ENCODE peak calls at places on chromosomes 4 and X, in six cellular contexts. One of them, this sample, is unnamed.

GRCh38 chr4:104424368-104424921 is 70.2 kb downstream of the CXXC4 start:
- DNase-seq in lower leg skin: no peak
- DNase-seq in neural crest cell: no peak
- DNase-seq in colonic mucosa: no peak
- DNase-seq in MM.1S: no peak
- DNase-seq in ovary: no peak
- DNase-seq in this sample: no peak

GRCh38 chr4:145285928-145286327 is 105.5 kb upstream of the OTUD4 start:
- DNase-seq in lower leg skin: no peak
- DNase-seq in neural crest cell: no peak
- DNase-seq in colonic mucosa: no peak
- DNase-seq in MM.1S: no peak
- DNase-seq in ovary: no peak
- DNase-seq in this sample: no peak

GRCh38 chr4:118034061-118034785 is at the start of gene NDST3:
- DNase-seq in lower leg skin: no peak
- DNase-seq in ovary: peak
- DNase-seq in neural crest cell: peak
- DNase-seq in colonic mucosa: peak
- DNase-seq in MM.1S: peak
- DNase-seq in this sample: peak

GRCh38 chrX:121851033-121851432 is 803.6 kb downstream of the GLUD2 start:
- DNase-seq in ovary: no peak
- DNase-seq in lower leg skin: no peak
- DNase-seq in neural crest cell: no peak
- DNase-seq in colonic mucosa: no peak
- DNase-seq in MM.1S: no peak
- DNase-seq in this sample: no peak

GRCh38 chr4:141020801-141021261 is 112.4 kb downstream of the RNF150 start:
- DNase-seq in neural crest cell: no peak
- DNase-seq in lower leg skin: no peak
- DNase-seq in ovary: no peak
- DNase-seq in MM.1S: no peak
- DNase-seq in colonic mucosa: no peak
- DNase-seq in this sample: no peak

GRCh38 chrX:2652106-2652505 is 39.0 kb upstream of the CD99 start:
- DNase-seq in MM.1S: no peak
- DNase-seq in ovary: no peak
- DNase-seq in colonic mucosa: no peak
- DNase-seq in neural crest cell: no peak
- DNase-seq in lower leg skin: peak
- DNase-seq in this sample: no peak

GRCh38 chrX:123884809-123885408 is 25.1 kb downstream of the XIAP start:
- DNase-seq in neural crest cell: peak
- DNase-seq in colonic mucosa: peak
- DNase-seq in lower leg skin: no peak
- DNase-seq in ovary: no peak
- DNase-seq in MM.1S: peak
- DNase-seq in this sample: peak

GRCh38 chr4:65383589-65384305 is 286.5 kb downstream of the EPHA5 start:
- DNase-seq in colonic mucosa: no peak
- DNase-seq in neural crest cell: no peak
- DNase-seq in MM.1S: no peak
- DNase-seq in lower leg skin: no peak
- DNase-seq in ovary: no peak
- DNase-seq in this sample: no peak

GRCh38 chr4:7037425-7037824 is 5.7 kb upstream of the TADA2B start:
- DNase-seq in lower leg skin: no peak
- DNase-seq in ovary: no peak
- DNase-seq in colonic mucosa: no peak
- DNase-seq in neural crest cell: no peak
- DNase-seq in MM.1S: no peak
- DNase-seq in this sample: no peak

GRCh38 chr4:174152717-174153466 is 130.6 kb downstream of the FBXO8 start:
- DNase-seq in colonic mucosa: no peak
- DNase-seq in ovary: no peak
- DNase-seq in MM.1S: no peak
- DNase-seq in neural crest cell: no peak
- DNase-seq in lower leg skin: no peak
- DNase-seq in this sample: no peak

GRCh38 chr4:174650711-174651355 is 128.5 kb upstream of the HPGD start:
- DNase-seq in ovary: no peak
- DNase-seq in MM.1S: no peak
- DNase-seq in lower leg skin: no peak
- DNase-seq in colonic mucosa: no peak
- DNase-seq in neural crest cell: no peak
- DNase-seq in this sample: no peak

GRCh38 chr4:189143255-189143654 is 797.4 kb upstream of the FRG1 start:
- DNase-seq in ovary: no peak
- DNase-seq in lower leg skin: no peak
- DNase-seq in neural crest cell: no peak
- DNase-seq in MM.1S: no peak
- DNase-seq in colonic mucosa: no peak
- DNase-seq in this sample: no peak

GRCh38 chr4:134132086-134132783 is 69.4 kb downstream of the PABPC4L start:
- DNase-seq in ovary: no peak
- DNase-seq in neural crest cell: no peak
- DNase-seq in lower leg skin: no peak
- DNase-seq in colonic mucosa: no peak
- DNase-seq in MM.1S: no peak
- DNase-seq in this sample: no peak

GRCh38 chr4:95637047-95637600 is 88.4 kb upstream of the UNC5C start:
- DNase-seq in ovary: no peak
- DNase-seq in neural crest cell: peak
- DNase-seq in lower leg skin: no peak
- DNase-seq in colonic mucosa: no peak
- DNase-seq in MM.1S: no peak
- DNase-seq in this sample: no peak

GRCh38 chrX:153587342-153587741 is 11.6 kb downstream of the CCNQ start:
- DNase-seq in MM.1S: no peak
- DNase-seq in ovary: no peak
- DNase-seq in lower leg skin: no peak
- DNase-seq in neural crest cell: no peak
- DNase-seq in colonic mucosa: no peak
- DNase-seq in this sample: no peak

GRCh38 chr4:36213956-36214355 is 30.4 kb downstream of the ARAP2 start:
- DNase-seq in lower leg skin: no peak
- DNase-seq in neural crest cell: no peak
- DNase-seq in MM.1S: no peak
- DNase-seq in colonic mucosa: no peak
- DNase-seq in ovary: no peak
- DNase-seq in this sample: no peak

GRCh38 chr4:151690164-151690856 is 70.5 kb downstream of the GATB start:
- DNase-seq in ovary: no peak
- DNase-seq in lower leg skin: no peak
- DNase-seq in colonic mucosa: no peak
- DNase-seq in MM.1S: no peak
- DNase-seq in neural crest cell: no peak
- DNase-seq in this sample: no peak

GRCh38 chr4:100754741-100755140 is 236.9 kb upstream of the EMCN start:
- DNase-seq in colonic mucosa: no peak
- DNase-seq in neural crest cell: no peak
- DNase-seq in ovary: no peak
- DNase-seq in MM.1S: no peak
- DNase-seq in lower leg skin: no peak
- DNase-seq in this sample: no peak

GRCh38 chr4:1613099-1613495 is 71.0 kb downstream of the FAM53A start:
- DNase-seq in lower leg skin: no peak
- DNase-seq in colonic mucosa: no peak
- DNase-seq in MM.1S: no peak
- DNase-seq in ovary: no peak
- DNase-seq in neural crest cell: no peak
- DNase-seq in this sample: no peak

GRCh38 chr4:56755901-56756300 is 65.6 kb downstream of the SPINK2 start:
- DNase-seq in neural crest cell: no peak
- DNase-seq in MM.1S: no peak
- DNase-seq in lower leg skin: no peak
- DNase-seq in ovary: no peak
- DNase-seq in colonic mucosa: no peak
- DNase-seq in this sample: no peak

GRCh38 chr4:48129307-48130014 is 4.6 kb downstream of the TXK start:
- DNase-seq in neural crest cell: no peak
- DNase-seq in colonic mucosa: peak
- DNase-seq in MM.1S: no peak
- DNase-seq in ovary: peak
- DNase-seq in lower leg skin: no peak
- DNase-seq in this sample: no peak

GRCh38 chrX:97845451-97845850 is 961.7 kb downstream of the RPA4 start:
- DNase-seq in MM.1S: no peak
- DNase-seq in lower leg skin: no peak
- DNase-seq in neural crest cell: no peak
- DNase-seq in colonic mucosa: no peak
- DNase-seq in ovary: no peak
- DNase-seq in this sample: no peak

GRCh38 chr4:5399790-5400421 is 308.5 kb downstream of the EVC2 start:
- DNase-seq in MM.1S: peak
- DNase-seq in colonic mucosa: no peak
- DNase-seq in ovary: no peak
- DNase-seq in neural crest cell: peak
- DNase-seq in lower leg skin: no peak
- DNase-seq in this sample: no peak

GRCh38 chrX:11768039-11768438 is 10.0 kb downstream of the MSL3 start:
- DNase-seq in MM.1S: no peak
- DNase-seq in neural crest cell: no peak
- DNase-seq in colonic mucosa: no peak
- DNase-seq in ovary: no peak
- DNase-seq in lower leg skin: no peak
- DNase-seq in this sample: no peak

GRCh38 chrX:148298737-148299136 is 201.7 kb upstream of the AFF2 start:
- DNase-seq in ovary: no peak
- DNase-seq in MM.1S: no peak
- DNase-seq in colonic mucosa: no peak
- DNase-seq in neural crest cell: no peak
- DNase-seq in lower leg skin: no peak
- DNase-seq in this sample: no peak

GRCh38 chr4:4825431-4825830 is 34.0 kb upstream of the MSX1 start:
- DNase-seq in colonic mucosa: no peak
- DNase-seq in neural crest cell: no peak
- DNase-seq in MM.1S: no peak
- DNase-seq in ovary: no peak
- DNase-seq in lower leg skin: peak
- DNase-seq in this sample: no peak

GRCh38 chr4:40918330-40918729 is 168.6 kb downstream of the NSUN7 start:
- DNase-seq in ovary: no peak
- DNase-seq in MM.1S: no peak
- DNase-seq in colonic mucosa: peak
- DNase-seq in neural crest cell: no peak
- DNase-seq in lower leg skin: peak
- DNase-seq in this sample: no peak

GRCh38 chr4:107500551-107500950 is 219.5 kb downstream of the PAPSS1 start:
- DNase-seq in neural crest cell: no peak
- DNase-seq in MM.1S: no peak
- DNase-seq in lower leg skin: no peak
- DNase-seq in ovary: no peak
- DNase-seq in colonic mucosa: no peak
- DNase-seq in this sample: no peak

GRCh38 chrX:122421434-122422121 is 762.5 kb upstream of the GRIA3 start:
- DNase-seq in MM.1S: no peak
- DNase-seq in neural crest cell: no peak
- DNase-seq in ovary: no peak
- DNase-seq in colonic mucosa: no peak
- DNase-seq in lower leg skin: no peak
- DNase-seq in this sample: no peak

GRCh38 chrX:36859231-36859630 is 148.9 kb upstream of the FAM47C start:
- DNase-seq in colonic mucosa: no peak
- DNase-seq in ovary: no peak
- DNase-seq in neural crest cell: no peak
- DNase-seq in lower leg skin: no peak
- DNase-seq in MM.1S: no peak
- DNase-seq in this sample: no peak

DNA sequence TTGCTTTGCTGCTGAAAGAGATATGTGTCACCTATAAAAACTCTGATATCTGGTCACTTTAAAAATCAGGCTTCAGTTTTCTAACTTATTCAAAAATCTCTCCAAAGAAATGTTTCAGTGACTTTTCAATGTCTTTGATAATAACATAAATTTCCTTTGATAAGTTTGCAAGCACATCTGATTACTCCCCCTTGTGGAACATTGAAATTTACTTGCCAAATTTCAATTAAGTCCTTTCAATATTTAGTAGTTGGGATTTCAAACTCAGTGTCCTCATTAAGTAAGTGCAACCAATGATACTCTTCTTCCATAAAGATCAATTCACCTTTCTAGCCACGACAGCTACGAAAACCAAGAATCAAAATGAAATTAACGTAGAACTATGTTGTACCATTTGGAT is 151.3 kb upstream of the FAM47C start:
- DNase-seq in MM.1S: no peak
- DNase-seq in lower leg skin: no peak
- DNase-seq in ovary: no peak
- DNase-seq in neural crest cell: no peak
- DNase-seq in colonic mucosa: no peak
- DNase-seq in this sample: no peak
- TF ChIP-seq CTCF in MM.1S: peak
- TF ChIP-seq CTCF in lower leg skin: no peak
- TF ChIP-seq CTCF in ovary: no peak
- TF ChIP-seq CTCF in neural crest cell: peak
- TF ChIP-seq CTCF in colonic mucosa: no peak
- TF ChIP-seq CTCF in this sample: no peak

GRCh38 chrX:103629295-103630170 is 758 bp downstream of the TCEAL1 start:
- DNase-seq in lower leg skin: peak
- DNase-seq in colonic mucosa: peak
- DNase-seq in ovary: peak
- DNase-seq in MM.1S: no peak
- DNase-seq in neural crest cell: peak
- DNase-seq in this sample: peak
- TF ChIP-seq CTCF in lower leg skin: no peak
- TF ChIP-seq CTCF in colonic mucosa: peak
- TF ChIP-seq CTCF in ovary: peak
- TF ChIP-seq CTCF in MM.1S: peak
- TF ChIP-seq CTCF in neural crest cell: peak
- TF ChIP-seq CTCF in this sample: peak

GRCh38 chrX:139429913-139430312 is 100.6 kb upstream of the F9 start:
- DNase-seq in ovary: no peak
- DNase-seq in colonic mucosa: no peak
- DNase-seq in MM.1S: no peak
- DNase-seq in neural crest cell: no peak
- DNase-seq in lower leg skin: no peak
- DNase-seq in this sample: no peak
- TF ChIP-seq CTCF in ovary: no peak
- TF ChIP-seq CTCF in colonic mucosa: no peak
- TF ChIP-seq CTCF in MM.1S: no peak
- TF ChIP-seq CTCF in neural crest cell: peak
- TF ChIP-seq CTCF in lower leg skin: no peak
- TF ChIP-seq CTCF in this sample: no peak

DNA sequence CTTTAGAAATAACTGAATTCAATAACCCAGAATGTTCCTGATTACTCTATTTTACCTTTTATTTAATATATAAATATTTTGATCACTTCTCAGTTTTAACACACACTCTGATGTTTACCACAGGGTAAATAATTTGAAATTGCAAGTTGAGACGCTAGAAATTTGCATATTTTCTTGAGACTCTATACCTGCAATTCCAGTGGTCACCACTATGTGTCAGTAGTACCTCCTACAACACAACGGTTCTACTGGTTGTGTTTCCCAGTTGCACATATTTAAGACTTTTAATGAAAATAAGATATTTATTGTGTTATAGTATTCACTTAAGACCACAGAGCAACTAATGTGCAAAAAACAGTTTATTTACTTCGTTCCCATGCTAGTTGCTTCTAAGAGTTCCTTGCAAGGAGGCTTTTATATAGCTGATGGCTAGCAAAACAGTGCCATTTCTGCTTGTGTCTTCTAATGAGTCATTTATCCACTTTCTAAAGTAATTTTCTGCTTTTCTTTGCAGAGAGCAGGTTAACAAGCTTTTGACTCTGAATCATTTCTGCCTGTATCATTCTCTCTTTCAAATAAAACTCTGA is 98.9 kb upstream of the PDLIM3 start:
- DNase-seq in MM.1S: peak
- DNase-seq in lower leg skin: no peak
- DNase-seq in neural crest cell: no peak
- DNase-seq in colonic mucosa: no peak
- DNase-seq in ovary: no peak
- DNase-seq in this sample: no peak
- TF ChIP-seq CTCF in MM.1S: peak
- TF ChIP-seq CTCF in lower leg skin: no peak
- TF ChIP-seq CTCF in neural crest cell: peak
- TF ChIP-seq CTCF in colonic mucosa: no peak
- TF ChIP-seq CTCF in ovary: no peak
- TF ChIP-seq CTCF in this sample: peak

This sample was measured in GM13977.